ENCODE peak calls at places on chromosomes 2 and 18, in nine cellular contexts. One of them, this sample, is unnamed.

GRCh38 chr2:6948081-6949008 is 31.1 kb downstream of the RNF144A start:
- DNase-seq in PC-3: no peak
- DNase-seq in IMR-90: no peak
- DNase-seq in GM12865: no peak
- DNase-seq in activated B cell treated with CpG ODN at 0.5 μM for 24 hours: no peak
- DNase-seq in upper lobe of right lung: no peak
- DNase-seq in prostate gland: peak; percentile 1
- DNase-seq in uterus: no peak
- DNase-seq in BE2C: peak; percentile 31
- DNase-seq in this sample: no peak

GRCh38 chr2:86570069-86570468 is 6.8 kb upstream of the CHMP3 start:
- DNase-seq in GM12865: no peak
- DNase-seq in activated B cell treated with CpG ODN at 0.5 μM for 24 hours: no peak
- DNase-seq in prostate gland: no peak
- DNase-seq in PC-3: peak; percentile 26
- DNase-seq in IMR-90: no peak
- DNase-seq in upper lobe of right lung: no peak
- DNase-seq in BE2C: no peak
- DNase-seq in uterus: no peak
- DNase-seq in this sample: no peak

GRCh38 chr2:168913495-168913894 is 12.4 kb downstream of the G6PC2 start:
- DNase-seq in IMR-90: no peak
- DNase-seq in BE2C: no peak
- DNase-seq in activated B cell treated with CpG ODN at 0.5 μM for 24 hours: no peak
- DNase-seq in PC-3: no peak
- DNase-seq in upper lobe of right lung: no peak
- DNase-seq in GM12865: no peak
- DNase-seq in prostate gland: no peak
- DNase-seq in uterus: no peak
- DNase-seq in this sample: no peak

GRCh38 chr2:2842466-2842865 is 511.4 kb upstream of the MYT1L start:
- DNase-seq in activated B cell treated with CpG ODN at 0.5 μM for 24 hours: no peak
- DNase-seq in IMR-90: no peak
- DNase-seq in PC-3: no peak
- DNase-seq in uterus: no peak
- DNase-seq in GM12865: no peak
- DNase-seq in BE2C: no peak
- DNase-seq in upper lobe of right lung: peak; percentile 44
- DNase-seq in prostate gland: no peak
- DNase-seq in this sample: peak; percentile 2

GRCh38 chr2:240231838-240232244 is 91.4 kb upstream of the OTOS start:
- DNase-seq in IMR-90: no peak
- DNase-seq in uterus: peak; percentile 5
- DNase-seq in prostate gland: no peak
- DNase-seq in GM12865: no peak
- DNase-seq in PC-3: no peak
- DNase-seq in BE2C: no peak
- DNase-seq in upper lobe of right lung: peak; percentile 63
- DNase-seq in activated B cell treated with CpG ODN at 0.5 μM for 24 hours: no peak
- DNase-seq in this sample: no peak

GRCh38 chr2:86480105-86480504 is 38.9 kb downstream of the KDM3A start:
- DNase-seq in upper lobe of right lung: no peak
- DNase-seq in prostate gland: peak; percentile 58
- DNase-seq in uterus: no peak
- DNase-seq in GM12865: no peak
- DNase-seq in activated B cell treated with CpG ODN at 0.5 μM for 24 hours: no peak
- DNase-seq in BE2C: no peak
- DNase-seq in PC-3: no peak
- DNase-seq in IMR-90: no peak
- DNase-seq in this sample: no peak

GRCh38 chr2:146489386-146489785 is 1355.4 kb upstream of the ACVR2A start:
- DNase-seq in upper lobe of right lung: no peak
- DNase-seq in activated B cell treated with CpG ODN at 0.5 μM for 24 hours: no peak
- DNase-seq in PC-3: no peak
- DNase-seq in BE2C: no peak
- DNase-seq in uterus: no peak
- DNase-seq in IMR-90: no peak
- DNase-seq in GM12865: no peak
- DNase-seq in prostate gland: no peak
- DNase-seq in this sample: no peak

GRCh38 chr2:20180676-20181648 is 44.0 kb downstream of the SDC1 start:
- DNase-seq in GM12865: no peak
- DNase-seq in IMR-90: no peak
- DNase-seq in upper lobe of right lung: peak; percentile 57
- DNase-seq in prostate gland: no peak
- DNase-seq in uterus: no peak
- DNase-seq in activated B cell treated with CpG ODN at 0.5 μM for 24 hours: no peak
- DNase-seq in PC-3: no peak
- DNase-seq in BE2C: no peak
- DNase-seq in this sample: no peak

GRCh38 chr2:221205103-221205502 is 367.0 kb downstream of the EPHA4 start:
- DNase-seq in IMR-90: no peak
- DNase-seq in GM12865: no peak
- DNase-seq in uterus: no peak
- DNase-seq in PC-3: peak; percentile 41
- DNase-seq in BE2C: no peak
- DNase-seq in upper lobe of right lung: no peak
- DNase-seq in prostate gland: no peak
- DNase-seq in activated B cell treated with CpG ODN at 0.5 μM for 24 hours: no peak
- DNase-seq in this sample: no peak

GRCh38 chr18:12841070-12841469 is 43.0 kb downstream of the PTPN2 start:
- DNase-seq in uterus: no peak
- DNase-seq in activated B cell treated with CpG ODN at 0.5 μM for 24 hours: no peak
- DNase-seq in GM12865: no peak
- DNase-seq in upper lobe of right lung: no peak
- DNase-seq in prostate gland: no peak
- DNase-seq in BE2C: no peak
- DNase-seq in PC-3: no peak
- DNase-seq in IMR-90: no peak
- DNase-seq in this sample: no peak

GRCh38 chr2:112884869-112885502 is 26.0 kb upstream of the IL37 start:
- DNase-seq in GM12865: peak; percentile 85
- DNase-seq in activated B cell treated with CpG ODN at 0.5 μM for 24 hours: peak; percentile 52
- DNase-seq in IMR-90: no peak
- DNase-seq in PC-3: peak; percentile 80
- DNase-seq in uterus: no peak
- DNase-seq in upper lobe of right lung: no peak
- DNase-seq in BE2C: peak; percentile 39
- DNase-seq in prostate gland: no peak
- DNase-seq in this sample: peak; percentile 68

GRCh38 chr18:23573948-23574431 is 12.3 kb downstream of the NPC1 start:
- DNase-seq in IMR-90: peak; percentile 72
- DNase-seq in PC-3: peak; percentile 81
- DNase-seq in BE2C: no peak
- DNase-seq in GM12865: peak; percentile 40
- DNase-seq in prostate gland: no peak
- DNase-seq in uterus: peak; percentile 27
- DNase-seq in upper lobe of right lung: peak; percentile 71
- DNase-seq in activated B cell treated with CpG ODN at 0.5 μM for 24 hours: no peak
- DNase-seq in this sample: peak; percentile 49

GRCh38 chr2:23824777-23825212 is 102.1 kb downstream of the ATAD2B start:
- DNase-seq in activated B cell treated with CpG ODN at 0.5 μM for 24 hours: no peak
- DNase-seq in uterus: no peak
- DNase-seq in IMR-90: peak; percentile 62
- DNase-seq in upper lobe of right lung: no peak
- DNase-seq in BE2C: peak; percentile 49
- DNase-seq in prostate gland: peak; percentile 25
- DNase-seq in GM12865: peak; percentile 65
- DNase-seq in PC-3: peak; percentile 82
- DNase-seq in this sample: no peak

GRCh38 chr18:2939317-2939716 is 73.6 kb downstream of the LPIN2 start:
- DNase-seq in upper lobe of right lung: peak; percentile 72
- DNase-seq in activated B cell treated with CpG ODN at 0.5 μM for 24 hours: no peak
- DNase-seq in GM12865: no peak
- DNase-seq in prostate gland: no peak
- DNase-seq in uterus: no peak
- DNase-seq in IMR-90: no peak
- DNase-seq in PC-3: no peak
- DNase-seq in BE2C: no peak
- DNase-seq in this sample: no peak
- TF ChIP-seq CTCF in upper lobe of right lung: no peak
- TF ChIP-seq CTCF in activated B cell treated with CpG ODN at 0.5 μM for 24 hours: no peak
- TF ChIP-seq CTCF in GM12865: no peak
- TF ChIP-seq CTCF in prostate gland: no peak
- TF ChIP-seq CTCF in uterus: no peak
- TF ChIP-seq CTCF in IMR-90: no peak
- TF ChIP-seq CTCF in PC-3: no peak
- TF ChIP-seq CTCF in BE2C: no peak
- TF ChIP-seq CTCF in this sample: no peak

GRCh38 chr18:70075906-70076305 is 128.2 kb upstream of the CD226 start:
- DNase-seq in prostate gland: no peak
- DNase-seq in uterus: no peak
- DNase-seq in activated B cell treated with CpG ODN at 0.5 μM for 24 hours: no peak
- DNase-seq in PC-3: no peak
- DNase-seq in GM12865: no peak
- DNase-seq in upper lobe of right lung: no peak
- DNase-seq in BE2C: no peak
- DNase-seq in IMR-90: no peak
- DNase-seq in this sample: no peak
- TF ChIP-seq CTCF in prostate gland: no peak
- TF ChIP-seq CTCF in uterus: no peak
- TF ChIP-seq CTCF in activated B cell treated with CpG ODN at 0.5 μM for 24 hours: no peak
- TF ChIP-seq CTCF in PC-3: peak; percentile 14
- TF ChIP-seq CTCF in GM12865: no peak
- TF ChIP-seq CTCF in upper lobe of right lung: no peak
- TF ChIP-seq CTCF in BE2C: peak; percentile 8
- TF ChIP-seq CTCF in IMR-90: peak; percentile 8
- TF ChIP-seq CTCF in this sample: no peak

GRCh38 chr2:50674876-50675275 is 357.1 kb downstream of the NRXN1 start:
- DNase-seq in activated B cell treated with CpG ODN at 0.5 μM for 24 hours: no peak
- DNase-seq in GM12865: peak; percentile 1
- DNase-seq in prostate gland: no peak
- DNase-seq in PC-3: no peak
- DNase-seq in uterus: no peak
- DNase-seq in IMR-90: no peak
- DNase-seq in BE2C: peak; percentile 6
- DNase-seq in upper lobe of right lung: no peak
- DNase-seq in this sample: no peak
- TF ChIP-seq CTCF in activated B cell treated with CpG ODN at 0.5 μM for 24 hours: no peak
- TF ChIP-seq CTCF in GM12865: no peak
- TF ChIP-seq CTCF in prostate gland: no peak
- TF ChIP-seq CTCF in PC-3: no peak
- TF ChIP-seq CTCF in uterus: no peak
- TF ChIP-seq CTCF in IMR-90: no peak
- TF ChIP-seq CTCF in BE2C: peak; percentile 13
- TF ChIP-seq CTCF in upper lobe of right lung: no peak
- TF ChIP-seq CTCF in this sample: no peak

DNA sequence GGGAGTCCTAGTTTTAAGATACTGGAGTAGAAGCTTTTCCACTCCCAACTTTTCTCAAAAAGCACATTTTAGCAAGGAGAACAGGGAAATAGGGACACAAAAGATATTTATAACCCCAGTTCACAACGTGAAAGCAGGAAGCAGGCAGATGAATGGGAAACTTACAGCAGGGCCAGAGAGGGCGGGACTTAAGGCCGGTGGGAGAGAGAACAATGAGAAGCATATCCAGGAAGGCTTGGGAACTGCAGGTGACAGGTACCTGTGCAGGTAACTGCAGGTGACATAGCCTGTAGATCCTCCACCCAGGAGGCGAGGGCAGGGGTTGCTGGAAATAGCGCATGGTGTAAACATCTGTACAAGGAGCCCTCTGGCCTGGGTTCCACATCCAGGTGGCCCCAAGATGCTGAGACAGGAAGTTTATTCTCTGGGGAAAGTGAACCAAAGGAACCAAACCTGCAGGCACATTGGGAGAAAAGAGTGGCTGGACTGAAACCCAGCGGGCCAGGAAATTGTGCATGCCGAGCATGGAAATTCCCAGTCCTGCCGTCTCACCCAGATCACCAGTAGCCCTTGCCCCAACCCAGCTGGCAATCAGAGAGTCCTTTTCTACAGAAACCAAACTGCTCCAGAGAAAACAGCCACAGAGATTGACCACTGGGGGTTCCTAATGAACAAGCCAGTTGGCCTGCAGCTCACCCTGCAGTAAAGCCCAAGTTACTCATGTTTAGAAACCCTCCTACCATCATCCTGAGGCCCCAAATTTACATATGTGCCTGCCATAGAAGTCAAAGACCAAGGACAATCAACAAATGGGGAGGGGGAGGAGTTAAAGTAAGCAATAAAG is 24.3 kb upstream of the COL6A3 start:
- DNase-seq in activated B cell treated with CpG ODN at 0.5 μM for 24 hours: no peak
- DNase-seq in uterus: no peak
- DNase-seq in PC-3: peak; percentile 40
- DNase-seq in prostate gland: no peak
- DNase-seq in IMR-90: no peak
- DNase-seq in BE2C: no peak
- DNase-seq in GM12865: peak; percentile 50
- DNase-seq in upper lobe of right lung: no peak
- DNase-seq in this sample: no peak
- TF ChIP-seq CTCF in activated B cell treated with CpG ODN at 0.5 μM for 24 hours: no peak
- TF ChIP-seq CTCF in uterus: no peak
- TF ChIP-seq CTCF in PC-3: no peak
- TF ChIP-seq CTCF in prostate gland: no peak
- TF ChIP-seq CTCF in IMR-90: no peak
- TF ChIP-seq CTCF in BE2C: no peak
- TF ChIP-seq CTCF in GM12865: no peak
- TF ChIP-seq CTCF in upper lobe of right lung: no peak
- TF ChIP-seq CTCF in this sample: no peak

GRCh38 chr18:46291149-46291548 is 187.0 kb downstream of the HAUS1 start:
- DNase-seq in PC-3: no peak
- DNase-seq in IMR-90: no peak
- DNase-seq in prostate gland: no peak
- DNase-seq in GM12865: peak; percentile 32
- DNase-seq in activated B cell treated with CpG ODN at 0.5 μM for 24 hours: no peak
- DNase-seq in BE2C: no peak
- DNase-seq in uterus: no peak
- DNase-seq in upper lobe of right lung: peak; percentile 16
- DNase-seq in this sample: no peak
- TF ChIP-seq CTCF in PC-3: no peak
- TF ChIP-seq CTCF in IMR-90: no peak
- TF ChIP-seq CTCF in prostate gland: no peak
- TF ChIP-seq CTCF in GM12865: peak; percentile 2
- TF ChIP-seq CTCF in activated B cell treated with CpG ODN at 0.5 μM for 24 hours: no peak
- TF ChIP-seq CTCF in BE2C: no peak
- TF ChIP-seq CTCF in uterus: no peak
- TF ChIP-seq CTCF in upper lobe of right lung: no peak
- TF ChIP-seq CTCF in this sample: no peak

This sample was measured in natural killer cell.